ENCODE peak calls at places on chromosomes 2 and 18, in nine cellular contexts. C is small intestine; X is germinal center; Q is putamen; N is H7; U is HT-29; E is HCT116; G is T-helper 9 cell; L is stimulated activated CD4-positive, alpha-beta T cell treated with anti-CD3 and anti-CD28 coated beads, Interleukin-12 subunit alpha, Interleukin-12 subunit beta, amount 100 ng/mL, for 4 hours. A is an unnamed sample.

GRCh38 chr2:201660293-201660895 is 17.1 kb upstream of the TMEM237 start:
- DNase-seq in C (no peak), X (no peak), Q (no peak), N (no peak), U (no peak), E (no peak), G (no peak), L (no peak), A (no peak)

GRCh38 chr18:35282353-35282752 is 7.7 kb downstream of the ZSCAN30 start:
- DNase-seq in C (no peak), X (no peak), Q (no peak), N (no peak), U (no peak), E (no peak), G (no peak), L (no peak), A (no peak)

GRCh38 chr18:78554944-78555608 is 424.5 kb upstream of the SALL3 start:
- DNase-seq in C (no peak), X (no peak), Q (no peak), N (no peak), U (no peak), E (no peak), G (no peak), L (no peak), A (no peak)

GRCh38 chr2:43184339-43184895 is 42.0 kb downstream of the ZFP36L2 start:
- DNase-seq in C (peak), X (no peak), Q (no peak), N (no peak), U (peak), E (peak), G (peak), L (peak), A (no peak)

GRCh38 chr18:28831908-28832307 is 655.0 kb upstream of the CDH2 start:
- DNase-seq in C (no peak), X (no peak), Q (no peak), N (no peak), U (no peak), E (no peak), G (no peak), L (no peak), A (no peak)

GRCh38 chr18:42141439-42141838 is 186.4 kb downstream of the PIK3C3 start:
- DNase-seq in C (no peak), X (no peak), Q (no peak), N (peak), U (no peak), E (no peak), G (no peak), L (no peak), A (peak)

GRCh38 chr2:231918501-231919330 is 7.5 kb downstream of the NPPC start:
- DNase-seq in C (no peak), X (no peak), Q (no peak), N (peak), U (no peak), E (no peak), G (no peak), L (no peak), A (no peak)

GRCh38 chr18:8359481-8359880 is 249.8 kb upstream of the RAB12 start:
- DNase-seq in C (no peak), X (no peak), Q (no peak), N (no peak), U (no peak), E (no peak), G (no peak), L (no peak), A (no peak)

GRCh38 chr18:13022644-13023043 is 31.5 kb downstream of the CEP192 start:
- DNase-seq in C (no peak), X (no peak), Q (no peak), N (no peak), U (no peak), E (no peak), G (no peak), L (no peak), A (no peak)

GRCh38 chr2:240447934-240448333 is 12.5 kb downstream of the GPC1 start:
- DNase-seq in C (no peak), X (no peak), Q (no peak), N (no peak), U (no peak), E (no peak), G (no peak), L (no peak), A (no peak)

GRCh38 chr18:34801769-34802168 is 91.7 kb downstream of the DTNA start:
- DNase-seq in C (no peak), X (no peak), Q (no peak), N (no peak), U (no peak), E (no peak), G (no peak), L (no peak), A (no peak)

GRCh38 chr2:37554157-37554515 is 117.3 kb downstream of the CDC42EP3 start:
- DNase-seq in C (no peak), X (no peak), Q (no peak), N (no peak), U (no peak), E (no peak), G (no peak), L (no peak), A (peak)

GRCh38 chr2:199455533-199456382 is 2.0 kb downstream of the SATB2 start:
- DNase-seq in C (peak), X (no peak), Q (no peak), N (peak), U (peak), E (peak), G (no peak), L (no peak), A (peak)

GRCh38 chr2:181746844-181747243 is 66.5 kb upstream of the NEUROD1 start:
- DNase-seq in C (no peak), X (no peak), Q (no peak), N (no peak), U (no peak), E (no peak), G (no peak), L (no peak), A (no peak)

A was measured in Karpas-422.